ENCODE peak calls at places on chromosomes 2 and 18, in seven cellular contexts. One of them, this sample, is unnamed.

GRCh38 chr2:1628893-1629292 is 115.4 kb downstream of the PXDN start:
- DNase-seq in NCI-H2029 treated with DMSO at 0.1 percent for 48 hours: no peak
- DNase-seq in activated T-helper 1 cell treated with Interleukin-2 at 50 U/mL for 16 hours: no peak
- DNase-seq in tibial artery: peak
- DNase-seq in stimulated activated CD8-positive, alpha-beta memory T cell treated with anti-CD3 and anti-CD28 coated beads, Interleukin-7, amount 100 ng/mL, for 24 hours: no peak
- DNase-seq in kidney tubule cell: peak
- DNase-seq in NCI-H1105 treated with DMSO at 0.1 percent for 48 hours: peak
- DNase-seq in this sample: no peak

GRCh38 chr18:35862115-35862640 is 110.3 kb upstream of the RMP24 start:
- DNase-seq in tibial artery: no peak
- DNase-seq in stimulated activated CD8-positive, alpha-beta memory T cell treated with anti-CD3 and anti-CD28 coated beads, Interleukin-7, amount 100 ng/mL, for 24 hours: no peak
- DNase-seq in NCI-H2029 treated with DMSO at 0.1 percent for 48 hours: no peak
- DNase-seq in NCI-H1105 treated with DMSO at 0.1 percent for 48 hours: no peak
- DNase-seq in activated T-helper 1 cell treated with Interleukin-2 at 50 U/mL for 16 hours: no peak
- DNase-seq in kidney tubule cell: no peak
- DNase-seq in this sample: no peak

GRCh38 chr2:170643346-170643745 is 71.8 kb upstream of the SP5 start:
- DNase-seq in NCI-H2029 treated with DMSO at 0.1 percent for 48 hours: no peak
- DNase-seq in tibial artery: no peak
- DNase-seq in stimulated activated CD8-positive, alpha-beta memory T cell treated with anti-CD3 and anti-CD28 coated beads, Interleukin-7, amount 100 ng/mL, for 24 hours: no peak
- DNase-seq in NCI-H1105 treated with DMSO at 0.1 percent for 48 hours: no peak
- DNase-seq in kidney tubule cell: no peak
- DNase-seq in activated T-helper 1 cell treated with Interleukin-2 at 50 U/mL for 16 hours: no peak
- DNase-seq in this sample: no peak

GRCh38 chr2:126804347-126804746 is 94.3 kb upstream of the TEX51 start:
- DNase-seq in kidney tubule cell: no peak
- DNase-seq in NCI-H1105 treated with DMSO at 0.1 percent for 48 hours: no peak
- DNase-seq in tibial artery: no peak
- DNase-seq in NCI-H2029 treated with DMSO at 0.1 percent for 48 hours: no peak
- DNase-seq in stimulated activated CD8-positive, alpha-beta memory T cell treated with anti-CD3 and anti-CD28 coated beads, Interleukin-7, amount 100 ng/mL, for 24 hours: no peak
- DNase-seq in activated T-helper 1 cell treated with Interleukin-2 at 50 U/mL for 16 hours: no peak
- DNase-seq in this sample: no peak

GRCh38 chr2:121288454-121289231 is 3.6 kb upstream of the TFCP2L1 start:
- DNase-seq in NCI-H1105 treated with DMSO at 0.1 percent for 48 hours: no peak
- DNase-seq in tibial artery: no peak
- DNase-seq in stimulated activated CD8-positive, alpha-beta memory T cell treated with anti-CD3 and anti-CD28 coated beads, Interleukin-7, amount 100 ng/mL, for 24 hours: no peak
- DNase-seq in NCI-H2029 treated with DMSO at 0.1 percent for 48 hours: no peak
- DNase-seq in kidney tubule cell: no peak
- DNase-seq in activated T-helper 1 cell treated with Interleukin-2 at 50 U/mL for 16 hours: no peak
- DNase-seq in this sample: no peak

GRCh38 chr2:237264480-237265219 is 149.3 kb downstream of the COL6A3 start:
- DNase-seq in tibial artery: peak
- DNase-seq in kidney tubule cell: no peak
- DNase-seq in NCI-H1105 treated with DMSO at 0.1 percent for 48 hours: no peak
- DNase-seq in activated T-helper 1 cell treated with Interleukin-2 at 50 U/mL for 16 hours: no peak
- DNase-seq in NCI-H2029 treated with DMSO at 0.1 percent for 48 hours: no peak
- DNase-seq in stimulated activated CD8-positive, alpha-beta memory T cell treated with anti-CD3 and anti-CD28 coated beads, Interleukin-7, amount 100 ng/mL, for 24 hours: no peak
- DNase-seq in this sample: no peak

GRCh38 chr2:130336150-130336876 is 6.4 kb upstream of the IMP4 start:
- DNase-seq in activated T-helper 1 cell treated with Interleukin-2 at 50 U/mL for 16 hours: no peak
- DNase-seq in kidney tubule cell: peak
- DNase-seq in stimulated activated CD8-positive, alpha-beta memory T cell treated with anti-CD3 and anti-CD28 coated beads, Interleukin-7, amount 100 ng/mL, for 24 hours: no peak
- DNase-seq in NCI-H1105 treated with DMSO at 0.1 percent for 48 hours: no peak
- DNase-seq in NCI-H2029 treated with DMSO at 0.1 percent for 48 hours: no peak
- DNase-seq in tibial artery: no peak
- DNase-seq in this sample: no peak

GRCh38 chr2:9543557-9543956 is 12.1 kb downstream of the ADAM17 start:
- DNase-seq in tibial artery: no peak
- DNase-seq in activated T-helper 1 cell treated with Interleukin-2 at 50 U/mL for 16 hours: no peak
- DNase-seq in kidney tubule cell: no peak
- DNase-seq in stimulated activated CD8-positive, alpha-beta memory T cell treated with anti-CD3 and anti-CD28 coated beads, Interleukin-7, amount 100 ng/mL, for 24 hours: no peak
- DNase-seq in NCI-H2029 treated with DMSO at 0.1 percent for 48 hours: no peak
- DNase-seq in NCI-H1105 treated with DMSO at 0.1 percent for 48 hours: no peak
- DNase-seq in this sample: no peak

GRCh38 chr18:42798606-42799005 is 316.9 kb downstream of the RIT2 start:
- DNase-seq in NCI-H2029 treated with DMSO at 0.1 percent for 48 hours: no peak
- DNase-seq in kidney tubule cell: no peak
- DNase-seq in stimulated activated CD8-positive, alpha-beta memory T cell treated with anti-CD3 and anti-CD28 coated beads, Interleukin-7, amount 100 ng/mL, for 24 hours: no peak
- DNase-seq in activated T-helper 1 cell treated with Interleukin-2 at 50 U/mL for 16 hours: no peak
- DNase-seq in tibial artery: no peak
- DNase-seq in NCI-H1105 treated with DMSO at 0.1 percent for 48 hours: peak
- DNase-seq in this sample: no peak

GRCh38 chr2:134142341-134142738 is 111.5 kb upstream of the MGAT5 start:
- DNase-seq in stimulated activated CD8-positive, alpha-beta memory T cell treated with anti-CD3 and anti-CD28 coated beads, Interleukin-7, amount 100 ng/mL, for 24 hours: no peak
- DNase-seq in tibial artery: no peak
- DNase-seq in activated T-helper 1 cell treated with Interleukin-2 at 50 U/mL for 16 hours: no peak
- DNase-seq in NCI-H1105 treated with DMSO at 0.1 percent for 48 hours: no peak
- DNase-seq in NCI-H2029 treated with DMSO at 0.1 percent for 48 hours: no peak
- DNase-seq in kidney tubule cell: peak
- DNase-seq in this sample: no peak

GRCh38 chr2:29463181-29463900 is 348.1 kb downstream of the CLIP4 start:
- DNase-seq in kidney tubule cell: peak
- DNase-seq in stimulated activated CD8-positive, alpha-beta memory T cell treated with anti-CD3 and anti-CD28 coated beads, Interleukin-7, amount 100 ng/mL, for 24 hours: no peak
- DNase-seq in NCI-H1105 treated with DMSO at 0.1 percent for 48 hours: no peak
- DNase-seq in NCI-H2029 treated with DMSO at 0.1 percent for 48 hours: no peak
- DNase-seq in tibial artery: no peak
- DNase-seq in activated T-helper 1 cell treated with Interleukin-2 at 50 U/mL for 16 hours: no peak
- DNase-seq in this sample: no peak

GRCh38 chr2:241137276-241138190 is 11.7 kb downstream of the PASK start:
- DNase-seq in stimulated activated CD8-positive, alpha-beta memory T cell treated with anti-CD3 and anti-CD28 coated beads, Interleukin-7, amount 100 ng/mL, for 24 hours: no peak
- DNase-seq in NCI-H2029 treated with DMSO at 0.1 percent for 48 hours: no peak
- DNase-seq in tibial artery: peak
- DNase-seq in NCI-H1105 treated with DMSO at 0.1 percent for 48 hours: no peak
- DNase-seq in kidney tubule cell: no peak
- DNase-seq in activated T-helper 1 cell treated with Interleukin-2 at 50 U/mL for 16 hours: no peak
- DNase-seq in this sample: no peak

GRCh38 chr18:79401494-79402208 is 5.9 kb downstream of the NFATC1 start:
- DNase-seq in NCI-H1105 treated with DMSO at 0.1 percent for 48 hours: no peak
- DNase-seq in NCI-H2029 treated with DMSO at 0.1 percent for 48 hours: no peak
- DNase-seq in tibial artery: no peak
- DNase-seq in kidney tubule cell: no peak
- DNase-seq in activated T-helper 1 cell treated with Interleukin-2 at 50 U/mL for 16 hours: no peak
- DNase-seq in stimulated activated CD8-positive, alpha-beta memory T cell treated with anti-CD3 and anti-CD28 coated beads, Interleukin-7, amount 100 ng/mL, for 24 hours: no peak
- DNase-seq in this sample: no peak

GRCh38 chr2:81903534-81903933 is 1599.0 kb upstream of the LRRTM1 start:
- DNase-seq in tibial artery: no peak
- DNase-seq in NCI-H1105 treated with DMSO at 0.1 percent for 48 hours: no peak
- DNase-seq in stimulated activated CD8-positive, alpha-beta memory T cell treated with anti-CD3 and anti-CD28 coated beads, Interleukin-7, amount 100 ng/mL, for 24 hours: no peak
- DNase-seq in kidney tubule cell: no peak
- DNase-seq in activated T-helper 1 cell treated with Interleukin-2 at 50 U/mL for 16 hours: no peak
- DNase-seq in NCI-H2029 treated with DMSO at 0.1 percent for 48 hours: no peak
- DNase-seq in this sample: no peak

GRCh38 chr2:145750617-145751016 is 1230.7 kb upstream of the ZEB2 start:
- DNase-seq in kidney tubule cell: no peak
- DNase-seq in stimulated activated CD8-positive, alpha-beta memory T cell treated with anti-CD3 and anti-CD28 coated beads, Interleukin-7, amount 100 ng/mL, for 24 hours: no peak
- DNase-seq in tibial artery: no peak
- DNase-seq in NCI-H2029 treated with DMSO at 0.1 percent for 48 hours: no peak
- DNase-seq in NCI-H1105 treated with DMSO at 0.1 percent for 48 hours: no peak
- DNase-seq in activated T-helper 1 cell treated with Interleukin-2 at 50 U/mL for 16 hours: no peak
- DNase-seq in this sample: no peak

GRCh38 chr2:127108090-127108523 is 1.2 kb upstream of the BIN1 start:
- DNase-seq in tibial artery: no peak
- DNase-seq in NCI-H1105 treated with DMSO at 0.1 percent for 48 hours: no peak
- DNase-seq in stimulated activated CD8-positive, alpha-beta memory T cell treated with anti-CD3 and anti-CD28 coated beads, Interleukin-7, amount 100 ng/mL, for 24 hours: no peak
- DNase-seq in kidney tubule cell: no peak
- DNase-seq in activated T-helper 1 cell treated with Interleukin-2 at 50 U/mL for 16 hours: no peak
- DNase-seq in NCI-H2029 treated with DMSO at 0.1 percent for 48 hours: no peak
- DNase-seq in this sample: no peak

GRCh38 chr18:24121625-24122024 is 17.2 kb upstream of the CABYR start:
- DNase-seq in tibial artery: no peak
- DNase-seq in NCI-H1105 treated with DMSO at 0.1 percent for 48 hours: no peak
- DNase-seq in activated T-helper 1 cell treated with Interleukin-2 at 50 U/mL for 16 hours: no peak
- DNase-seq in NCI-H2029 treated with DMSO at 0.1 percent for 48 hours: no peak
- DNase-seq in stimulated activated CD8-positive, alpha-beta memory T cell treated with anti-CD3 and anti-CD28 coated beads, Interleukin-7, amount 100 ng/mL, for 24 hours: no peak
- DNase-seq in kidney tubule cell: no peak
- DNase-seq in this sample: no peak

GRCh38 chr2:176473177-176473576 is 203.9 kb downstream of the MTX2 start:
- DNase-seq in stimulated activated CD8-positive, alpha-beta memory T cell treated with anti-CD3 and anti-CD28 coated beads, Interleukin-7, amount 100 ng/mL, for 24 hours: no peak
- DNase-seq in activated T-helper 1 cell treated with Interleukin-2 at 50 U/mL for 16 hours: no peak
- DNase-seq in tibial artery: no peak
- DNase-seq in NCI-H1105 treated with DMSO at 0.1 percent for 48 hours: peak
- DNase-seq in kidney tubule cell: peak
- DNase-seq in NCI-H2029 treated with DMSO at 0.1 percent for 48 hours: peak
- DNase-seq in this sample: no peak

GRCh38 chr2:103161456-103162289 is 399.8 kb downstream of the TMEM182 start:
- DNase-seq in stimulated activated CD8-positive, alpha-beta memory T cell treated with anti-CD3 and anti-CD28 coated beads, Interleukin-7, amount 100 ng/mL, for 24 hours: no peak
- DNase-seq in activated T-helper 1 cell treated with Interleukin-2 at 50 U/mL for 16 hours: no peak
- DNase-seq in NCI-H2029 treated with DMSO at 0.1 percent for 48 hours: peak
- DNase-seq in NCI-H1105 treated with DMSO at 0.1 percent for 48 hours: peak
- DNase-seq in kidney tubule cell: peak
- DNase-seq in tibial artery: peak
- DNase-seq in this sample: no peak

GRCh38 chr2:54503192-54503591 is 47.1 kb downstream of the SPTBN1 start:
- DNase-seq in activated T-helper 1 cell treated with Interleukin-2 at 50 U/mL for 16 hours: no peak
- DNase-seq in tibial artery: no peak
- DNase-seq in stimulated activated CD8-positive, alpha-beta memory T cell treated with anti-CD3 and anti-CD28 coated beads, Interleukin-7, amount 100 ng/mL, for 24 hours: peak
- DNase-seq in NCI-H2029 treated with DMSO at 0.1 percent for 48 hours: no peak
- DNase-seq in kidney tubule cell: peak
- DNase-seq in NCI-H1105 treated with DMSO at 0.1 percent for 48 hours: no peak
- DNase-seq in this sample: no peak

GRCh38 chr2:145764631-145765030 is 1244.7 kb upstream of the ZEB2 start:
- DNase-seq in kidney tubule cell: peak
- DNase-seq in NCI-H2029 treated with DMSO at 0.1 percent for 48 hours: no peak
- DNase-seq in tibial artery: peak
- DNase-seq in NCI-H1105 treated with DMSO at 0.1 percent for 48 hours: peak
- DNase-seq in activated T-helper 1 cell treated with Interleukin-2 at 50 U/mL for 16 hours: no peak
- DNase-seq in stimulated activated CD8-positive, alpha-beta memory T cell treated with anti-CD3 and anti-CD28 coated beads, Interleukin-7, amount 100 ng/mL, for 24 hours: no peak
- DNase-seq in this sample: no peak

GRCh38 chr2:84482588-84482987 is 23.5 kb upstream of the SUCLG1 start:
- DNase-seq in NCI-H2029 treated with DMSO at 0.1 percent for 48 hours: no peak
- DNase-seq in stimulated activated CD8-positive, alpha-beta memory T cell treated with anti-CD3 and anti-CD28 coated beads, Interleukin-7, amount 100 ng/mL, for 24 hours: no peak
- DNase-seq in tibial artery: no peak
- DNase-seq in activated T-helper 1 cell treated with Interleukin-2 at 50 U/mL for 16 hours: no peak
- DNase-seq in NCI-H1105 treated with DMSO at 0.1 percent for 48 hours: no peak
- DNase-seq in kidney tubule cell: no peak
- DNase-seq in this sample: no peak

GRCh38 chr18:47797126-47797525 is 133.3 kb downstream of the SMAD2 start:
- DNase-seq in tibial artery: no peak
- DNase-seq in NCI-H2029 treated with DMSO at 0.1 percent for 48 hours: no peak
- DNase-seq in kidney tubule cell: no peak
- DNase-seq in activated T-helper 1 cell treated with Interleukin-2 at 50 U/mL for 16 hours: no peak
- DNase-seq in stimulated activated CD8-positive, alpha-beta memory T cell treated with anti-CD3 and anti-CD28 coated beads, Interleukin-7, amount 100 ng/mL, for 24 hours: no peak
- DNase-seq in NCI-H1105 treated with DMSO at 0.1 percent for 48 hours: no peak
- DNase-seq in this sample: no peak

GRCh38 chr2:239723486-239724193 is 301.5 kb downstream of the NDUFA10 start:
- DNase-seq in tibial artery: no peak
- DNase-seq in NCI-H1105 treated with DMSO at 0.1 percent for 48 hours: no peak
- DNase-seq in activated T-helper 1 cell treated with Interleukin-2 at 50 U/mL for 16 hours: no peak
- DNase-seq in kidney tubule cell: no peak
- DNase-seq in stimulated activated CD8-positive, alpha-beta memory T cell treated with anti-CD3 and anti-CD28 coated beads, Interleukin-7, amount 100 ng/mL, for 24 hours: no peak
- DNase-seq in NCI-H2029 treated with DMSO at 0.1 percent for 48 hours: no peak
- DNase-seq in this sample: no peak

GRCh38 chr18:904135-905090 is at the start of gene ADCYAP1:
- DNase-seq in stimulated activated CD8-positive, alpha-beta memory T cell treated with anti-CD3 and anti-CD28 coated beads, Interleukin-7, amount 100 ng/mL, for 24 hours: no peak
- DNase-seq in activated T-helper 1 cell treated with Interleukin-2 at 50 U/mL for 16 hours: no peak
- DNase-seq in NCI-H2029 treated with DMSO at 0.1 percent for 48 hours: peak
- DNase-seq in NCI-H1105 treated with DMSO at 0.1 percent for 48 hours: peak
- DNase-seq in tibial artery: no peak
- DNase-seq in kidney tubule cell: peak
- DNase-seq in this sample: no peak